ENCODE peak calls at places on chromosomes 3 and 15, in four cellular contexts. R is HL-60; M is stimulated activated CD4-positive, alpha-beta T cell treated with anti-CD3 and anti-CD28 coated beads, Interleukin-15, amount 100 ng/mL, for 24 hours; T is CD8-positive, alpha-beta T cell. Y is an unnamed sample.

GRCh38 chr3:122786067-122786466 is 7.6 kb downstream of the HSPBAP1 start:
- DNase-seq in M (peak; percentile 10), T (no peak), R (no peak), Y (no peak)

GRCh38 chr3:187811580-187812250 is 66.4 kb upstream of the BCL6 start:
- DNase-seq in R (peak; percentile 51), T (no peak), M (no peak), Y (no peak)

GRCh38 chr3:100185847-100186246 is 71.5 kb upstream of the FILIP1L start:
- DNase-seq in R (no peak), M (no peak), T (no peak), Y (no peak)

GRCh38 chr15:90165659-90166489 is 35.3 kb upstream of the SEMA4B start:
- DNase-seq in M (peak; percentile 79), R (no peak), T (no peak), Y (no peak)

GRCh38 chr15:65634381-65634780 is 12.6 kb downstream of the SLC24A1 start:
- DNase-seq in R (no peak), T (no peak), M (no peak), Y (no peak)

GRCh38 chr3:126450744-126451143 is 24.9 kb downstream of the ZXDC start:
- DNase-seq in M (no peak), R (no peak), T (peak; percentile 44), Y (no peak)

GRCh38 chr3:140421884-140422283 is 256.0 kb upstream of the TRIM42 start:
- DNase-seq in T (no peak), M (no peak), R (no peak), Y (no peak)

GRCh38 chr15:69904296-69904560 is 193.5 kb downstream of the TLE3 start:
- DNase-seq in T (no peak), M (no peak), R (no peak), Y (no peak)

GRCh38 chr3:42855219-42855546 is 20.5 kb downstream of the CYP8B1 start:
- DNase-seq in M (no peak), T (no peak), R (no peak), Y (no peak)

GRCh38 chr3:58924581-58924980 is 125.2 kb downstream of the CFAP20DC start:
- DNase-seq in R (no peak), M (no peak), T (no peak), Y (no peak)

GRCh38 chr3:120177907-120178306 is 83.7 kb upstream of the GSK3B start:
- DNase-seq in M (no peak), R (peak; percentile 57), T (peak; percentile 29), Y (no peak)

GRCh38 chr15:95105229-95105628 is 873.9 kb downstream of the MCTP2 start:
- DNase-seq in R (no peak), T (no peak), M (no peak), Y (no peak)

GRCh38 chr3:190005343-190006113 is 115.2 kb downstream of the P3H2 start:
- DNase-seq in T (no peak), R (no peak), M (no peak), Y (no peak)

GRCh38 chr3:161413127-161413854 is 42.0 kb upstream of the SPTSSB start:
- DNase-seq in R (no peak), T (no peak), M (no peak), Y (no peak)

GRCh38 chr3:140545756-140546155 is 132.1 kb upstream of the TRIM42 start:
- DNase-seq in T (no peak), M (no peak), R (no peak), Y (no peak)

GRCh38 chr15:53520867-53521525 is 238.5 kb downstream of the WDR72 start:
- DNase-seq in T (no peak), M (no peak), R (no peak), Y (no peak)